ENCODE peak calls at places on chromosomes 7 and 10, in four cellular contexts. X, Z, O and F are unnamed samples.

GRCh38 chr10:121678631-121679174 is 80.5 kb upstream of the FGFR2 start:
- DNase-seq in X (no peak), Z (no peak), O (no peak), F (no peak)

GRCh38 chr7:123570390-123571182 is 13.0 kb upstream of the NDUFA5 start:
- DNase-seq in X (no peak), Z (no peak), O (no peak), F (no peak)

GRCh38 chr10:85098835-85099521 is 770.6 kb downstream of the CCSER2 start:
- DNase-seq in X (no peak), Z (no peak), O (no peak), F (no peak)

GRCh38 chr10:8312861-8313260 is 258.4 kb downstream of the GATA3 start:
- DNase-seq in X (no peak), Z (no peak), O (no peak), F (no peak)

GRCh38 chr10:77614778-77615625 is 22.6 kb downstream of the KCNMA1 start:
- DNase-seq in X (no peak), Z (no peak), O (no peak), F (no peak)

GRCh38 chr10:72660220-72660619 is 31.7 kb upstream of the MCU start:
- DNase-seq in X (no peak), Z (no peak), O (no peak), F (no peak)

GRCh38 chr7:117937049-117937448 is 63.8 kb upstream of the CTTNBP2 start:
- DNase-seq in X (no peak), Z (no peak), O (no peak), F (no peak)

GRCh38 chr10:78688221-78688944 is 380.4 kb upstream of the ZMIZ1 start:
- DNase-seq in X (no peak), Z (no peak), O (no peak), F (no peak)